ENCODE peak calls at places on chromosome 6, in four cellular contexts. One of them, this sample, is unnamed.
A peak's percentile ranks its signal among the peaks of the same experiment; 100 is the strongest.

GRCh38 chr6:44481056-44481455 is 93.5 kb downstream of the CDC5L start:
- DNase-seq in prostate gland: no peak
- DNase-seq in gastrocnemius medialis: no peak
- DNase-seq in A549: no peak
- DNase-seq in this sample: no peak

GRCh38 chr6:85576479-85576878 is 17.2 kb downstream of the SNX14 start:
- DNase-seq in prostate gland: no peak
- DNase-seq in gastrocnemius medialis: no peak
- DNase-seq in A549: no peak
- DNase-seq in this sample: no peak

GRCh38 chr6:122033564-122034181 is 365.8 kb upstream of the HSF2 start:
- DNase-seq in prostate gland: peak; percentile 14
- DNase-seq in gastrocnemius medialis: no peak
- DNase-seq in A549: peak; percentile 57
- DNase-seq in this sample: no peak

GRCh38 chr6:131954775-131955107 is 3.6 kb upstream of the CCN2 start:
- DNase-seq in prostate gland: peak; percentile 48
- DNase-seq in gastrocnemius medialis: no peak
- DNase-seq in A549: peak; percentile 94
- DNase-seq in this sample: no peak

GRCh38 chr6:100538086-100538485 is 73.4 kb upstream of the SIM1 start:
- DNase-seq in prostate gland: no peak
- DNase-seq in gastrocnemius medialis: no peak
- DNase-seq in A549: no peak
- DNase-seq in this sample: no peak

GRCh38 chr6:89530982-89531381 is 98.0 kb downstream of the ANKRD6 start:
- DNase-seq in prostate gland: no peak
- DNase-seq in gastrocnemius medialis: no peak
- DNase-seq in A549: no peak
- DNase-seq in this sample: no peak

GRCh38 chr6:149347067-149347466 is 29.6 kb downstream of the TAB2 start:
- DNase-seq in prostate gland: no peak
- DNase-seq in gastrocnemius medialis: no peak
- DNase-seq in A549: no peak
- DNase-seq in this sample: no peak

GRCh38 chr6:34973547-34974248 is 84.6 kb downstream of the ANKS1A start:
- DNase-seq in prostate gland: no peak
- DNase-seq in gastrocnemius medialis: no peak
- DNase-seq in A549: no peak
- DNase-seq in this sample: no peak

GRCh38 chr6:158002951-158003853 is 21.5 kb downstream of the SYNJ2 start:
- DNase-seq in prostate gland: no peak
- DNase-seq in gastrocnemius medialis: peak; percentile 41
- DNase-seq in A549: no peak
- DNase-seq in this sample: no peak

GRCh38 chr6:170206317-170206621 is 84.6 kb downstream of the DLL1 start:
- DNase-seq in prostate gland: no peak
- DNase-seq in gastrocnemius medialis: no peak
- DNase-seq in A549: no peak
- DNase-seq in this sample: no peak

GRCh38 chr6:11921017-11921438 is 91.1 kb upstream of the HIVEP1 start:
- DNase-seq in prostate gland: no peak
- DNase-seq in gastrocnemius medialis: peak; percentile 29
- DNase-seq in A549: peak; percentile 77
- DNase-seq in this sample: peak; percentile 77

GRCh38 chr6:116215414-116215813 is 38.5 kb downstream of the TSPYL4 start:
- DNase-seq in prostate gland: no peak
- DNase-seq in gastrocnemius medialis: no peak
- DNase-seq in A549: no peak
- DNase-seq in this sample: no peak

GRCh38 chr6:138776659-138777058 is 3.1 kb downstream of the CCDC28A start:
- DNase-seq in prostate gland: no peak
- DNase-seq in gastrocnemius medialis: no peak
- DNase-seq in A549: no peak
- DNase-seq in this sample: no peak

GRCh38 chr6:158808918-158809678 is 10.1 kb downstream of the EZR start:
- DNase-seq in prostate gland: no peak
- DNase-seq in gastrocnemius medialis: no peak
- DNase-seq in A549: no peak
- DNase-seq in this sample: no peak

GRCh38 chr6:108203189-108204119 is 37.6 kb downstream of the NR2E1 start:
- DNase-seq in prostate gland: no peak
- DNase-seq in gastrocnemius medialis: no peak
- DNase-seq in A549: no peak
- DNase-seq in this sample: no peak

GRCh38 chr6:28105286-28105685 is 19.1 kb upstream of the ZSCAN16 start:
- DNase-seq in prostate gland: no peak
- DNase-seq in gastrocnemius medialis: no peak
- DNase-seq in A549: no peak
- DNase-seq in this sample: no peak

GRCh38 chr6:109330263-109330662 is 52.0 kb downstream of the CD164 start:
- DNase-seq in prostate gland: no peak
- DNase-seq in gastrocnemius medialis: no peak
- DNase-seq in A549: no peak
- DNase-seq in this sample: no peak

GRCh38 chr6:5459346-5459745 is 198.0 kb downstream of the FARS2 start:
- DNase-seq in prostate gland: no peak
- DNase-seq in gastrocnemius medialis: no peak
- DNase-seq in A549: no peak
- DNase-seq in this sample: no peak

GRCh38 chr6:32254761-32255211 is 30.9 kb upstream of the NOTCH4 start:
- DNase-seq in prostate gland: no peak
- DNase-seq in gastrocnemius medialis: no peak
- DNase-seq in A549: no peak
- DNase-seq in this sample: no peak
- H3K27ac ChIP-seq in prostate gland: peak overlapping the region; percentile 71
- H3K27ac ChIP-seq in gastrocnemius medialis: peak overlapping the region; percentile 53
- H3K27ac ChIP-seq in A549: peak overlapping the region; percentile 60
- H3K27ac ChIP-seq in this sample: no peak overlapping the region

GRCh38 chr6:33595001-33595846 is 15.1 kb upstream of the BAK1 start:
- DNase-seq in prostate gland: no peak
- DNase-seq in gastrocnemius medialis: no peak
- DNase-seq in A549: no peak
- DNase-seq in this sample: no peak
- H3K27ac ChIP-seq in prostate gland: no peak overlapping the region
- H3K27ac ChIP-seq in gastrocnemius medialis: no peak overlapping the region
- H3K27ac ChIP-seq in A549: peak overlapping the region; percentile 27
- H3K27ac ChIP-seq in this sample: no peak overlapping the region

DNA sequence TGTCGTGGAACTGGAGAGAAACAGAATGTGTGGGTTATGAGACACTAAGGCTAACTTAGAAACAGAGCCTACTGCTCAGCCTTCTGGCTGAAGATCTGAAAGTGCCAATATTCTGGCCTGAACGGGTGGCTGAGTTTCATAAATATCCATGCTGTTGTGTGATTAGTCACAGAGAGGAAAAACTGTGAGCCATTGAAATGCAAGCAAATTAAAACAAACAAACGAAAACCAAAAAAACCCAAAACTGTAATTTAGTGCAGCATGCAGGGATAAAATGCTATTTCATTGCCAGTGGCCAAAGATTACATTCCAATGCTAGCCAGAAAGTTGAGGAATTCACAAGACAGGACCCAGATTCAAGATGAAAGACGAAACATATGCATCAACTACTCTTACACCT is 315.1 kb downstream of the UBE3D start:
- DNase-seq in prostate gland: no peak
- DNase-seq in gastrocnemius medialis: no peak
- DNase-seq in A549: no peak
- DNase-seq in this sample: no peak
- H3K27ac ChIP-seq in prostate gland: no peak overlapping the region
- H3K27ac ChIP-seq in gastrocnemius medialis: no peak overlapping the region
- H3K27ac ChIP-seq in A549: no peak overlapping the region
- H3K27ac ChIP-seq in this sample: no peak overlapping the region

GRCh38 chr6:92126088-92126487 is 1293.3 kb downstream of the EPHA7 start:
- DNase-seq in prostate gland: no peak
- DNase-seq in gastrocnemius medialis: no peak
- DNase-seq in A549: peak; percentile 5
- DNase-seq in this sample: peak; percentile 3
- H3K27ac ChIP-seq in prostate gland: no peak overlapping the region
- H3K27ac ChIP-seq in gastrocnemius medialis: no peak overlapping the region
- H3K27ac ChIP-seq in A549: no peak overlapping the region
- H3K27ac ChIP-seq in this sample: no peak overlapping the region

GRCh38 chr6:3340358-3340798 is 81.6 kb downstream of the PSMG4 start:
- DNase-seq in prostate gland: no peak
- DNase-seq in gastrocnemius medialis: no peak
- DNase-seq in A549: no peak
- DNase-seq in this sample: no peak

GRCh38 chr6:3337521-3338350 is 79.0 kb downstream of the PSMG4 start:
- DNase-seq in prostate gland: no peak
- DNase-seq in gastrocnemius medialis: no peak
- DNase-seq in A549: peak; percentile 29
- DNase-seq in this sample: no peak

GRCh38 chr6:3343089-3343901 is 84.5 kb downstream of the PSMG4 start:
- DNase-seq in prostate gland: no peak
- DNase-seq in gastrocnemius medialis: no peak
- DNase-seq in A549: no peak
- DNase-seq in this sample: no peak

GRCh38 chr6:3341467-3341866 is 82.7 kb downstream of the PSMG4 start:
- DNase-seq in prostate gland: no peak
- DNase-seq in gastrocnemius medialis: peak; percentile 61
- DNase-seq in A549: no peak
- DNase-seq in this sample: no peak

GRCh38 chr6:3340891-3341290 is 82.1 kb downstream of the PSMG4 start:
- DNase-seq in prostate gland: no peak
- DNase-seq in gastrocnemius medialis: no peak
- DNase-seq in A549: no peak
- DNase-seq in this sample: no peak
- H3K27ac ChIP-seq in prostate gland: no peak overlapping the region
- H3K27ac ChIP-seq in gastrocnemius medialis: peak overlapping the region; percentile 80
- H3K27ac ChIP-seq in A549: no peak overlapping the region
- H3K27ac ChIP-seq in this sample: no peak overlapping the region

GRCh38 chr6:125503181-125503580 is 201.4 kb upstream of the HDDC2 start:
- DNase-seq in prostate gland: no peak
- DNase-seq in gastrocnemius medialis: no peak
- DNase-seq in A549: no peak
- DNase-seq in this sample: no peak
- H3K27ac ChIP-seq in prostate gland: no peak overlapping the region
- H3K27ac ChIP-seq in gastrocnemius medialis: no peak overlapping the region
- H3K27ac ChIP-seq in A549: no peak overlapping the region
- H3K27ac ChIP-seq in this sample: no peak overlapping the region

DNA sequence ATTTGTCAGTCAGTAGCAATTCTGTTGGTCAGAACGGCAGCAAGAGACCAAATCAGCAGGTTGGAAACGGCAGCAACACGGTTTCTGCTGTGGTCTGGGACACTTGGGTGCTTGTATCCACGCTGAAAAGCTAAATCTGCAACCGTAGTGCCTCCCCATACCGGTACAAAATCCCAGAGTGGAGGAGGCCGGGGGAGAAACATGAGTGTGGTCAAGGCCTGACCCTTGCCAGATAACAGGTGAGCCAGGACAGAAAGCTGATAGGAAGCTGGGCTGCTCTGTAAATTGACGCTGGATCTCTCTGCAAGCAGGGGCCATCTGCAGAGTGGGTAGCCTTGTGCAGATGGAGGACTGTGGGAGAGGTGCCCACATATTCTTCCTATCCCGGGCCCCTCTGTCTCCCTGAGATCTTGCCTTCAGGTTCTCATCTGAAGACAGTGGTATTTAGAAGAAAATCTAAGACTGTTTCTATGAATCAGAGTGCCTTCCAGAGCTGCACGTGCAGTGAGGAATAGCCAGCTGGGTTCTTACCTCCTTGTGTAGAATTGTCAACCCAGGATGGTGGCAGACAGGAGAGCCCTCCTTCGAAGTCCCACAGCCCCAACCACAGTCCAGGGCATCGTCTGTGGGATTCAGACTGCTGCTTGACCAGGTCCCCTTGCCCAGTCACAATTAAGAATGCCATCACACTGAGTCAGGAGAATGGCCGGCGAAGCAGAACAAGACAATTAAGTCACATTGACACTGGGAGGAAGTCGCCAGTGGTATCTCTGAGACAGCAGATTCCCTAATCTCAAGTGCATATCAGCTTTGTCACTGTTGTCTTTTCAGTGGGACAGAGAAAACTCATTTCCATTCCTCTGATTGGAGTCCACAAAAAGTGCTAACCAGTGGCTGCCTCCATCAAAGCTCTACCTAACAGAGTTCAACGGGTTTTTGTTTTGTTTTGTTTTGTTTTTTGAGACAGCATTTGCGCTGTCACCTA is 100.0 kb upstream of the RIPOR2 start:
- DNase-seq in prostate gland: no peak
- DNase-seq in gastrocnemius medialis: no peak
- DNase-seq in A549: no peak
- DNase-seq in this sample: no peak
- H3K27ac ChIP-seq in prostate gland: no peak overlapping the region
- H3K27ac ChIP-seq in gastrocnemius medialis: no peak overlapping the region
- H3K27ac ChIP-seq in A549: no peak overlapping the region
- H3K27ac ChIP-seq in this sample: no peak overlapping the region

GRCh38 chr6:105452376-105452775 is 49.5 kb upstream of the PREP start:
- DNase-seq in prostate gland: no peak
- DNase-seq in gastrocnemius medialis: no peak
- DNase-seq in A549: no peak
- DNase-seq in this sample: no peak
- H3K27ac ChIP-seq in prostate gland: no peak overlapping the region
- H3K27ac ChIP-seq in gastrocnemius medialis: no peak overlapping the region
- H3K27ac ChIP-seq in A549: no peak overlapping the region
- H3K27ac ChIP-seq in this sample: no peak overlapping the region

GRCh38 chr6:2492686-2493523 is 247.5 kb upstream of the GMDS start:
- DNase-seq in prostate gland: no peak
- DNase-seq in gastrocnemius medialis: no peak
- DNase-seq in A549: no peak
- DNase-seq in this sample: no peak

GRCh38 chr6:2496291-2496690 is 250.9 kb upstream of the GMDS start:
- DNase-seq in prostate gland: no peak
- DNase-seq in gastrocnemius medialis: no peak
- DNase-seq in A549: no peak
- DNase-seq in this sample: no peak

GRCh38 chr6:2502998-2503674 is 247.6 kb downstream of the MYLK4 start:
- DNase-seq in prostate gland: no peak
- DNase-seq in gastrocnemius medialis: no peak
- DNase-seq in A549: no peak
- DNase-seq in this sample: no peak

GRCh38 chr6:2502096-2502997 is 248.4 kb downstream of the MYLK4 start:
- DNase-seq in prostate gland: no peak
- DNase-seq in gastrocnemius medialis: no peak
- DNase-seq in A549: peak; percentile 25
- DNase-seq in this sample: no peak

GRCh38 chr6:2498224-2498623 is 252.5 kb downstream of the MYLK4 start:
- DNase-seq in prostate gland: no peak
- DNase-seq in gastrocnemius medialis: no peak
- DNase-seq in A549: no peak
- DNase-seq in this sample: peak; percentile 73
- H3K27ac ChIP-seq in prostate gland: no peak overlapping the region
- H3K27ac ChIP-seq in gastrocnemius medialis: no peak overlapping the region
- H3K27ac ChIP-seq in A549: no peak overlapping the region
- H3K27ac ChIP-seq in this sample: no peak overlapping the region

DNA sequence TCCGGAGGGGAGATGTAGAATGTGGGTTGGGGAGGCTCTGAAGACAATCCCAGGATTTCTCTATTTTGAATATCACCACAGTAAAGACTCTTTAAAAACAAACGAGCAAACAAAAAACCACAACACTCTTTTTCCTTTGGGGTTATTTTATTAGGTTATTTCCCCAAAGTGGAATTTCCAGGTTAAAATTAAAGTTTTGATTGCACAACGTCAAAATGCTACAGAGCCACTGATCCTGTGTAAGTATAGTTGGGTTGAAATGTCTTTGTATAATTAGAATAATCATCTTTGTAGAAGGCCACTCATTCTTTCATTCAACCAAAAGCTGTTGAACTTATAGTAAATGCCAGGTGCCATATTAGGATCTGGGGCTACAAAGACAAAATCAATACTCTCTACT is 19.6 kb upstream of the PIM1 start:
- DNase-seq in prostate gland: no peak
- DNase-seq in gastrocnemius medialis: no peak
- DNase-seq in A549: no peak
- DNase-seq in this sample: no peak
- H3K27ac ChIP-seq in prostate gland: no peak overlapping the region
- H3K27ac ChIP-seq in gastrocnemius medialis: no peak overlapping the region
- H3K27ac ChIP-seq in A549: no peak overlapping the region
- H3K27ac ChIP-seq in this sample: no peak overlapping the region

This sample was measured in epithelial cell of prostate.